ENCODE peak calls at places on chromosomes 1 and 21, in four cellular contexts. K is tibial nerve, B is fibroblast of mammary gland, R is activated B cell treated with CpG ODN at 0.5 μM for 24 hours. S is an unnamed sample.

GRCh38 chr1:206723500-206724472 is 39.1 kb downstream of the MAPKAPK2 start:
- DNase-seq in B (peak), R (no peak), K (no peak), S (no peak)

GRCh38 chr1:42006836-42007235 is 88.1 kb upstream of the HIVEP3 start:
- DNase-seq in B (peak), K (no peak), R (no peak), S (no peak)

GRCh38 chr1:67815303-67816095 is 17.8 kb downstream of the GNG12 start:
- DNase-seq in R (no peak), K (no peak), B (no peak), S (no peak)

GRCh38 chr21:33972539-33972938 is 56.9 kb upstream of the ATP5PO start:
- DNase-seq in K (no peak), R (no peak), B (no peak), S (no peak)

GRCh38 chr1:93661829-93662474 is 19.7 kb downstream of the BCAR3 start:
- DNase-seq in R (no peak), B (peak), K (no peak), S (no peak)

GRCh38 chr1:245332513-245332912 is 177.7 kb downstream of the KIF26B start:
- DNase-seq in B (no peak), K (no peak), R (no peak), S (no peak)

GRCh38 chr1:98897046-98897445 is 107.6 kb downstream of the PLPPR5 start:
- DNase-seq in K (no peak), B (no peak), R (no peak), S (no peak)

GRCh38 chr1:203117611-203118575 is 9.6 kb upstream of the ADORA1 start:
- DNase-seq in K (peak), B (peak), R (no peak), S (peak)

GRCh38 chr1:2528016-2528415 is 1.6 kb upstream of the PANK4 start:
- DNase-seq in B (no peak), R (no peak), K (no peak), S (no peak)

DNA sequence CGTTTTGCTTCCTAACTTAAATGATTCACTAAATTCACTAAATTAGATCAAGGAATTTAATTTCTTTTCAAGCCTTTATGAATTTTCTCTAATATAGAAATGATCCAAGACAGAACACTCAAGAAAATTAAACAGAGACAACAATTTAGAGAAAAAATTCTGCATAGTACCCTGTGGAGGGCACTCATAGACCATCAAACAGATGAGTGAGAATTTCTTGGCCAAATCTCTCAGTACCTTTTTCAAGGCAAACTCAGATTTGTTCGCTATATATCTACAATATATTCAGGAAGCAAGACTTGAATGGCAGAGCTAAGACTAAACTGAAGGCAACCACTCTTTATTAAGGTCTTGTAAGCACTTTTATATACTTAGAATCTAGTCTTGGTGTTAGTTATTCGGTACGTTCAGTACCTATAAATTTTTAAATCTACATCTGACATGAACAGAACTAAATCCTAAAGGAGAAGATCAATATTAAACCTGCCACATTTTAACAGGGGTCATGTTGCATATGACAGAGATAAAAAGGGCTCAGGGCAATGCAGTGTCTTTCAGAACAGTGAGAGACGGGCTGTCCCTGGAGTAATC is 118.7 kb upstream of the TMPRSS15 start:
- DNase-seq in K (no peak), R (no peak), B (no peak), S (no peak)
- TF ChIP-seq CTCF in K (no peak), R (no peak), B (no peak), S (no peak)

GRCh38 chr1:33430751-33431593 is at the start of gene PHC2:
- DNase-seq in R (peak), B (peak), K (peak), S (peak)
- TF ChIP-seq CTCF in R (no peak), B (no peak), K (peak), S (no peak)

DNA sequence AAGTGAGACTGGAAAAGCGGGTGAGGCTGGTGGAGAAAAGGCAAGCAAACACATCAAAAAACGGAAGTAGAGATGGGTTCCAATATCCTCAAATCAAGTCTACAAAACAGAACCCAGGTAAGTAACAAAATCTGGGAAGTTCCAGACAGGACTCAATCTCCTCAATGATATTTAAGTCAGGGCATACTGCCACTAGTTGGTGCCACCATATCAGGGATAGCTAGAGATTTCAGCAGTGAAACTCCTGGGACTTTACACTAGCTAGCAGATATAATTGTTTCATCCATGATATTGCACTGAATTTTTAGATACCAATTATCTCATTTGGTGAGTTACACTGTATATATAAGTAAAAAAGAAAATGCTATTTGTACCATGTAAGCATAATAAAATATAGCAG is 52.0 kb downstream of the EYA3 start:
- DNase-seq in R (no peak), B (no peak), K (no peak), S (no peak)
- TF ChIP-seq CTCF in R (no peak), B (no peak), K (no peak), S (no peak)

DNA sequence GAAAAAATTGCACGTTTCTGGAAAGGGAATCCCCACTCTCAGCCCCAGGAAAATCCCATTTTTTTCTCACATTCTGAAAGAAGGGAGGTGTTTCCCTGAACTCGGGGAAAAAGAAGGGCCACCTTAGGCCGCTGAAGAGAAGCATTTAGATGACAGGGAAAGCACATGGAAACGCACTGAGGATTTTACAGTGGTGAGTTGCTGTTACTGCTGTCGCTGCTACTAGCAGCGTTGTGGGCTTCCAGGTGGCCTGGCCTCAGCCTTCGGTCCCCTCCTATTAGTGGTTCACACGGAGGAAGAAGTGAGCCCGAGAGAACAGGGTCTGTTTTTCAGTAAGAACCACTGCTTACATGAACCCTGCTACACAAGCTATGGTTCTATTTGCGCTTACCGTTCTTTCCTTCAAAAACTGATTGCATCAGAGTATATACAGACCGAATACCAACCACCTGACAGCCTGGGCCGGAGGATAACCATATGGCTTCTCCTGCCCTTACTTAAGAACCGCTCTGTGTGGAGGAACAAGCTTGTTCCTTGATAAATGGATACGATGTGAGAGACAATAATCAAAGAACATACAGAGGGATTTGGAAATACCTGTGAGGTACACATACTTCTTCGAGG is 986 bp upstream of the KCNT2 start:
- DNase-seq in K (no peak), R (no peak), B (peak), S (no peak)
- TF ChIP-seq CTCF in K (no peak), R (no peak), B (no peak), S (no peak)

DNA sequence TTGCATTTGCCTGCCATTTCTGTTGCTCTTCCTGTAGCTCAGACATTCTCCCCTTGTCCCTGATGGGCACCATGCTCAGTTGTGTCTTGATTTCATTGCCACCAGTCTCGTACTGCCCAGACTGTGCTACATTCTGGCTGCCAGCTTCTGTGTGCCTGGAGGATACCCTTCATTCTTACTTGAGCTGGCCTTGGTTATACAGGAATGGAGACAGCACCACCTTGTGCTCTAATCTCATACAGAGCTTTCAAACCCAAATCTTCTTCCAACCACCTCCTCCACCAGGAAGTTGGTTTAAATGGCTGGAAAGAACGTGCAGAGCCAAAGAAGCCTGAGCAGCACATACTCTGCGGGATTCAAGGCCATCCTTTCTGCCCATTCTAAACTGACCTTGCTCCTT is 165.3 kb downstream of the SLC35F3 start:
- DNase-seq in B (no peak), K (no peak), R (no peak), S (no peak)
- TF ChIP-seq CTCF in B (no peak), K (no peak), R (no peak), S (no peak)

DNA sequence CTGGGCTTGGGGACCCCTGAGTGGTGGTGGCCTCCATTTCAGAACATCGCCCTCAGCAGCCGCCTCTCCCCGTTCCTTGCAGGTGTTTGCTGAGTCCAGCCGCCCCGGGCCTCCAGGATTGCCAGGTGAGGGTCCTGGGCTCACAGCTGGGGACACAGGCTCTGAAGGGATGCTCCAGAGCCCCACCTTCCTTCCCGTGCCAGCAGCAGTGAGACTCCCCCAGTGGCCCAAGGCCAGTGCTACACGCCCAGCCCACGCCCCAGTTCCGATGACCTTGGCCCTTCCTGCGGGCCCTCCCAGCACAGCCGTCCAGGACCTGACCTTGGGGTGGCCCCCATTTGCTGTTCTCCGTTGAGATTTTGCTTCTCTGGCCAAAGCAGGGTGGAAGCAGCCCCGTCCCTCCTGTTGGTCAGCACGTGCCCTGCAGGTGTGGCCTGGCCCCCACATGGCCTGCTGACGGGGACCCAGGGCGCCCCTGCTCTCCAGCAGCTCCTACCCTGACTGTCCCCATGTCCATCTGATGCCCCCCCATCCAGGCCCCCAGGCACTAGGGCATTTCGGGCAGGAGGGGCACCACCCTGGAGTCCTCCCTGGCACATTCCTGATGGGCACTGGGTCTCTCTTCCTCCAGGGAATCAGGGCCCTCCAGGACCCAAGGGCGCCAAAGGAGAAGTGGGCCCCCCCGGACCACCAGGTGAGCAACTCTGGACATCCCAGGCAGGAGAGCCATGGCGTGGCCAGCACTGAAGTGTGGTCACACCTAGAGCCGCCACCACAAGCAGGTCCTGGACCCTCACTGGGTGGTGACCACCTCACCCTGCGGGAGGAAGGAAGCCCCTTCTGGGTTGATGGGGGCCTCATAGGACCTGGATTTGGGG is 45.0 kb downstream of the SLC19A1 start:
- DNase-seq in B (no peak), K (no peak), R (no peak), S (no peak)
- TF ChIP-seq CTCF in B (no peak), K (no peak), R (no peak), S (no peak)

GRCh38 chr21:45074818-45075605 is 632 bp downstream of the ADARB1 start:
- DNase-seq in B (no peak), K (no peak), R (peak), S (no peak)
- TF ChIP-seq CTCF in B (no peak), K (no peak), R (no peak), S (no peak)

DNA sequence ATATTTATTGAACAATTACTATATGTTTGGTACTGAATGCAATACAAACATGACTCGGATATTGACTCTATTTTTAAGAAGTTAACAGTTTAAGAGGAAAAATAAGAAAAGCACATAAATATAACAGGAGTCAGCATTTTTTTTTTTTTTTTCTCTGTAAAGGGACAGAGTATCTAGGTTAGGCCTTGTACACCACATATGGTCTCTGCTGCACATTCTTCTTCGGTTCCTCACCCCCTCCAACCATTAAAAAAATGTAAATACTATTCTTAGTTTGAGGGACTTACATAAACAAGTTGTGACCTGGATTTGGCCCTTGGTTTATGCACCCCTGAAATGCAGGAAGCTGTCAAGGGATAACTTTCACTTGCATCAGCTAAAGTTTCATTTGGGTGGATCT is 40.3 kb downstream of the PHC2 start:
- DNase-seq in B (peak), R (no peak), K (no peak), S (no peak)
- TF ChIP-seq CTCF in B (no peak), R (no peak), K (no peak), S (no peak)

GRCh38 chr1:200307755-200308066 is 102.1 kb downstream of the ZNF281 start:
- DNase-seq in K (no peak), B (no peak), R (no peak), S (no peak)
- TF ChIP-seq CTCF in K (no peak), B (no peak), R (no peak), S (no peak)

S was measured in omental fat pad.